ENCODE peak calls at places on chromosome 10, in six cellular contexts. Z, P, Y, F, H and E are unnamed samples.

GRCh38 chr10:5811387-5811821 is 1.8 kb downstream of the GDI2 start:
- DNase-seq in Z (no peak), P (no peak), Y (no peak), F (peak; percentile 50), H (no peak), E (peak; percentile 49)

GRCh38 chr10:78510566-78511323 is 477.1 kb downstream of the RPS24 start:
- DNase-seq in P (peak; percentile 14), Z (no peak), F (no peak), Y (no peak), H (no peak), E (no peak)

GRCh38 chr10:122490786-122491680 is 29.7 kb downstream of the HTRA1 start:
- DNase-seq in F (no peak), H (no peak), P (no peak), Z (no peak), Y (no peak), E (peak; percentile 37)

GRCh38 chr10:35423505-35424306 is 87.4 kb downstream of the CCNY start:
- DNase-seq in Z (no peak), P (no peak), F (peak; percentile 89), H (no peak), Y (no peak), E (no peak)

GRCh38 chr10:130010653-130011052 is 46.6 kb upstream of the EBF3 start:
- DNase-seq in Y (no peak), P (no peak), F (no peak), Z (no peak), H (no peak), E (no peak)

GRCh38 chr10:3898821-3899220 is 113.8 kb upstream of the KLF6 start:
- DNase-seq in P (no peak), Y (no peak), H (no peak), Z (peak; percentile 50), F (no peak), E (no peak)

GRCh38 chr10:23442936-23443335 is 4.1 kb downstream of the OTUD1 start:
- DNase-seq in F (peak; percentile 8), P (no peak), H (no peak), Y (no peak), Z (no peak), E (no peak)

GRCh38 chr10:114100848-114101741 is 57.4 kb downstream of the ADRB1 start:
- DNase-seq in P (peak; percentile 17), Y (peak; percentile 46), Z (no peak), H (no peak), F (peak; percentile 15), E (peak; percentile 23)

GRCh38 chr10:122992031-122992585 is 11.9 kb downstream of the PSTK start:
- DNase-seq in F (no peak), Z (no peak), H (no peak), Y (no peak), P (no peak), E (no peak)

GRCh38 chr10:92729886-92730285 is 40.1 kb downstream of the HHEX start:
- DNase-seq in Y (no peak), F (no peak), Z (no peak), H (no peak), P (no peak), E (peak; percentile 79)

GRCh38 chr10:47049906-47050305 is 138.7 kb downstream of the PTPN20 start:
- DNase-seq in Z (no peak), P (no peak), F (no peak), H (no peak), Y (no peak), E (no peak)

GRCh38 chr10:75565286-75566251 is 134.1 kb downstream of the LRMDA start:
- DNase-seq in Z (no peak), F (no peak), H (no peak), Y (peak; percentile 16), P (no peak), E (peak; percentile 38)

GRCh38 chr10:72567421-72567820 is 58.5 kb downstream of the MICU1 start:
- DNase-seq in F (peak; percentile 43), Y (no peak), H (peak; percentile 67), P (no peak), Z (no peak), E (no peak)

GRCh38 chr10:81828251-81828650 is 46.7 kb upstream of the NRG3 start:
- DNase-seq in Y (no peak), F (no peak), P (no peak), Z (no peak), H (no peak), E (no peak)

DNA sequence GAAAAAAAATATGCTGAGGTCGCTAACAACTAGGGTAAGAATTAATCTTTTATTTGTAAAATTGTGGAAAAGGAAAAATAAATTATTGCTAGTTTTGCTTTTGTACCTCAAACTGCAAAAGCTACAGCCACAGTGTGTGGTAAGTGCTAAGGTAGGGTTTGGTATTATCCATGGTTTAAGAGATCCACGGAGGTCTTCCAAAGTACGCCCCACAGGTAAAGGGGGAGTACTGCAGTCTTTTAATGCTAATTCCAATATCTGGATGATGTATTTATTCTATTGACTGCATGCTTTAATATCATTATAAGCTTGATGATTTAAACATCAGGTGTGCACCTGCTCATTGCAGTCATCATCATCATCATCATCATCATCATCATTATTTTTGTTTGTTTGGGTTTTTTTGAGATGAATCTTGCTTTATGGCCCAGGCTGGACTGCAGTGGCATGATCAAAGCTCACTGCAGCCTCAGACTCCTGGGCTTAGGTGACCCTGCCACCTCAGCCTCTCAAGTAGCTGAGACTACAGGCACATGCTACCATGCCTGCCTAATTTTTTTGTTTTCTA is 38.4 kb upstream of the BMS1 start:
- DNase-seq in Y (no peak), P (no peak), F (no peak), Z (no peak), H (no peak), E (no peak)
- TF ChIP-seq CTCF in Y (no peak), P (peak; percentile 38), F (no peak), Z (no peak), H (peak; percentile 28), E (peak; percentile 2)

DNA sequence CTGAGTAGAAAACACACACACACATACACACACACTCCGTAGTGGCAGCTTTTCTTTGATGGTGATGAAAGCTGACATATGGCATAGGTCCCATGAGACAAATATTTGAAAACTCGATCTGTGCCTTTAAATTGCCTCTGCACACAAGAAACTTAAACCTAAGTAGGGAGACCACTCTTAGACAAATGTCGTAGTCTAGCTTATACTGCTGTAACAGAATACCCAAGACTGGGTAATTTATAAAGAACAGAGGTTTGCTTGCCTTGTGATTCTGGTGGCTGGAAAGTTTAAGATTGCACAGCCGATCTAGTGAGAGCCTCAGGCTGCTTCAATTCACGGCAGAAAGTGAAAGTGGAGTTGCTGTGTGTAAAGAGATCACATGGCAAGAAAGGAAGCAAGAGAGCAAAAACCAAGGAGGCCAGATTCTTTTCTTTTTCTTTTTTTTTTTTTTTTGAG is 489.4 kb upstream of the SORCS1 start:
- DNase-seq in H (no peak), F (peak; percentile 61), Y (peak; percentile 41), Z (no peak), P (no peak), E (peak; percentile 83)
- H3K4me3 ChIP-seq in H (peak overlapping the region; percentile 43), F (peak overlapping the region; percentile 22), Y (peak overlapping the region; percentile 27), Z (peak overlapping the region; percentile 38), P (peak overlapping the region; percentile 41), E (peak overlapping the region; percentile 55)

GRCh38 chr10:42952358-42952757 is 124.5 kb upstream of the RET start:
- DNase-seq in P (peak; percentile 82), F (no peak), H (no peak), Z (peak; percentile 58), Y (peak; percentile 61), E (no peak)
- TF ChIP-seq CTCF in P (peak; percentile 21), F (no peak), H (no peak), Z (no peak), Y (no peak), E (no peak)

DNA sequence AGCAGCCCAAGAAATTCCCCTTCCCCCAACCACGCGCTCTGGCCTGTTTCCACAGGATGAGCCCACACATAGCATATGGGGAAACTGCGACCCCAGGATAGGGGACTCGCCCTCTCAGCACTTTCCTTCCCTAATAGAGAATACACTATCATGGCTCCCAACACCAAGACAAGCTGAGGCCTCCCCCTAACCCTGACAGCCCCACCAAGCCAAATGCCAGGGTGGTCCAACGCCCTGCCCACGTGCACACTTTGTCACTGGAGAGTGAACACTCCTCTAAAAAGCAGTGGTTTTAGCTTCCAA is 11.0 kb downstream of the PSD start:
- DNase-seq in F (no peak), Z (no peak), H (no peak), Y (no peak), P (no peak), E (no peak)
- H3K4me3 ChIP-seq in F (no peak overlapping the region), Z (no peak overlapping the region), H (no peak overlapping the region), Y (no peak overlapping the region), P (no peak overlapping the region), E (no peak overlapping the region)